ENCODE peak calls at places on chromosome 4, in five cellular contexts. Y is H1, S is HepG2, A is GM12892, X is GM12878. E is an unnamed sample.

GRCh38 chr4:42609051-42609450 is 47.9 kb downstream of the ATP8A1 start:
- DNase-seq in Y (no peak), S (no peak), A (no peak), X (no peak), E (no peak)

GRCh38 chr4:16897991-16898827 is at the start of gene LDB2:
- DNase-seq in Y (peak), S (no peak), A (no peak), X (no peak), E (no peak)

GRCh38 chr4:882646-883045 is 49.5 kb downstream of the GAK start:
- DNase-seq in Y (no peak), S (no peak), A (no peak), X (no peak), E (no peak)

GRCh38 chr4:128862608-128863313 is 53.3 kb downstream of the JADE1 start:
- DNase-seq in Y (no peak), S (no peak), A (no peak), X (peak), E (no peak)

GRCh38 chr4:124722069-124722468 is 9.5 kb upstream of the ANKRD50 start:
- DNase-seq in Y (no peak), S (no peak), A (no peak), X (no peak), E (no peak)

GRCh38 chr4:184427093-184427492 is 47.3 kb downstream of the IRF2 start:
- DNase-seq in Y (no peak), S (no peak), A (no peak), X (no peak), E (no peak)

GRCh38 chr4:40924096-40924792 is 174.5 kb downstream of the NSUN7 start:
- DNase-seq in Y (no peak), S (peak), A (peak), X (peak), E (peak)

GRCh38 chr4:109921384-109921808 is 8.7 kb downstream of the EGF start:
- DNase-seq in Y (no peak), S (no peak), A (no peak), X (no peak), E (no peak)

GRCh38 chr4:127601029-127601428 is 31.7 kb upstream of the INTU start:
- DNase-seq in Y (no peak), S (no peak), A (no peak), X (no peak), E (no peak)

GRCh38 chr4:156584100-156584499 is 387.5 kb downstream of the PDGFC start:
- DNase-seq in Y (no peak), S (no peak), A (no peak), X (no peak), E (no peak)

GRCh38 chr4:128570380-128570779 is 239.1 kb upstream of the JADE1 start:
- DNase-seq in Y (no peak), S (no peak), A (no peak), X (no peak), E (no peak)

GRCh38 chr4:119518915-119519410 is 109.6 kb downstream of the PDE5A start:
- DNase-seq in Y (no peak), S (no peak), A (no peak), X (no peak), E (no peak)

GRCh38 chr4:37326852-37327251 is 82.3 kb downstream of the NWD2 start:
- DNase-seq in Y (no peak), S (no peak), A (no peak), X (no peak), E (no peak)

GRCh38 chr4:18676136-18676922 is 654.8 kb upstream of the LCORL start:
- DNase-seq in Y (no peak), S (no peak), A (no peak), X (no peak), E (no peak)
- TF ChIP-seq POLR2AphosphoS5 in Y (no peak), S (no peak), A (no peak), X (no peak), E (no peak)

GRCh38 chr4:99945718-99946345 is 586 bp downstream of the DNAJB14 start:
- DNase-seq in Y (no peak), S (peak), A (no peak), X (no peak), E (no peak)

GRCh38 chr4:99947190-99947578 is 766 bp upstream of the DNAJB14 start:
- DNase-seq in Y (no peak), S (no peak), A (no peak), X (no peak), E (no peak)

GRCh38 chr4:99943904-99944437 is 2.4 kb downstream of the DNAJB14 start:
- DNase-seq in Y (no peak), S (no peak), A (no peak), X (no peak), E (no peak)

GRCh38 chr4:99947608-99948007 is 1.2 kb upstream of the DNAJB14 start:
- DNase-seq in Y (no peak), S (no peak), A (no peak), X (no peak), E (no peak)

GRCh38 chr4:99946346-99947189 is at the start of gene DNAJB14:
- DNase-seq in Y (no peak), S (peak), A (peak), X (no peak), E (peak)
- TF ChIP-seq TAF1 in Y (peak), S (peak), A (peak), X (peak), E (peak)

GRCh38 chr4:2168469-2169319 is 73.2 kb downstream of the HAUS3 start:
- DNase-seq in Y (no peak), S (no peak), A (no peak), X (no peak), E (no peak)
- TF ChIP-seq POLR2AphosphoS5 in Y (no peak), S (no peak), A (no peak), X (no peak), E (no peak)

DNA sequence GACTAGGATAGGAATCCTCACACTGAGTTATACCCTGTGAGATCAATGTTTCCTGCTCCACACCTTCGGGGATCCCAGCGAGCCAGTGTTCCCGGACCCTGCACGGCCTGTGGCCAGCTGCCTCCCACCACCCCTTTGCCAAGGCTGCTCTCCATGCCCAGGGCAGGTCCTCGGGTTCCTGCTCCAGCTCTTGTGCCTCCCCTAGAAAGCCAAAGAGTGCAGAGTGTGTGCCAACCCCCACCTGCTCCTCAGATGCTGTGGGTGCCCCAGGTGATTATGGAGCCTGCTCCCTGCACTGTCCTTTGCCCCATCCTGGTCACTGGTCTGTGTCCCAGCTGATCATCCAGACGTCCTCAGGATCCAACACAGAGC is 246.4 kb downstream of the AFAP1 start:
- DNase-seq in Y (no peak), S (no peak), A (no peak), X (no peak), E (no peak)
- TF ChIP-seq TAF1 in Y (no peak), S (no peak), A (no peak), X (no peak), E (no peak)

DNA sequence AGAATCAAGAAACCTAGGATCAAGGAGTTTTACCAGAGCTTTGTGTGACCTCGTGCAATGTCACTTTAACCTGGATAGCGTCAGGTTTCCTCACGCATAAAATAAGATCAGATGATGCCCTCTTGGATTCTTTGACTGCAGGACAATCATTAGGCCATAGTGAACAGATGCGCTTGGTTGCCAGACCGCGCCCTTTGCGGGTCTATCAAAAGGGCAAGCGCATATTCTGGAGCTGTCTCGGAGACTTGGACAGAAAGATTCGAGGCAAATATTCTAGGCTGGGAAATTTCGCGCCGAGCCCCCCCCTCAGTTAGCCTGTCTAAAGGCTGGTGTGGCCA is 66.6 kb downstream of the FBXO8 start:
- DNase-seq in Y (no peak), S (no peak), A (no peak), X (no peak), E (no peak)
- TF ChIP-seq POLR2AphosphoS5 in Y (no peak), S (no peak), A (no peak), X (no peak), E (no peak)

GRCh38 chr4:3675251-3676115 is 90.7 kb upstream of the ADRA2C start:
- DNase-seq in Y (no peak), S (no peak), A (no peak), X (no peak), E (no peak)

GRCh38 chr4:3676196-3676595 is 90.0 kb upstream of the ADRA2C start:
- DNase-seq in Y (no peak), S (no peak), A (no peak), X (no peak), E (no peak)

GRCh38 chr4:3679071-3679825 is 86.9 kb upstream of the ADRA2C start:
- DNase-seq in Y (no peak), S (no peak), A (no peak), X (no peak), E (no peak)

GRCh38 chr4:3676907-3677495 is 89.2 kb upstream of the ADRA2C start:
- DNase-seq in Y (no peak), S (no peak), A (no peak), X (no peak), E (no peak)

GRCh38 chr4:3677671-3678070 is 88.5 kb upstream of the ADRA2C start:
- DNase-seq in Y (no peak), S (no peak), A (no peak), X (no peak), E (no peak)
- TF ChIP-seq TAF1 in Y (no peak), S (no peak), A (no peak), X (no peak), E (no peak)

DNA sequence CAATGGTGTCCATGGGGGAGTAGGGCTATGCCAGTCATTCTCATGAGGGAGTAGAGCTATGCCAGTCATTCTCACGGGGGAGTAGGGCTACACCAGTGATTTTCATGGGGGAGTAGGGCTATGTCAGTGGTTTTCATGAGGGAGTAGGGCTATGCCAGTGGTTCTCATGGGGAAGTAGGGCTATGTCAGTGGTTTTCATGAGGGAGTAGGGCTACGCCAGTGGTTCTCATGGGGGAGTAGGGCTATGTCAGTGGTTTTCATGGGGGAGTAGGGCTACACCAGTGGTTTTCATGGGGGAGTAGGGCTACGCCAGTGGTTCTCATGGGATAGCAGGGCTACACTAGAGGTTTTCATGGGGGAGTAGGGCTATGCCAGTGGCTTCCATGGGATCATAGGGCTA is 43.2 kb upstream of the SOD3 start:
- DNase-seq in Y (no peak), S (no peak), A (no peak), X (no peak), E (no peak)
- TF ChIP-seq POLR2AphosphoS5 in Y (no peak), S (no peak), A (no peak), X (no peak), E (no peak)